ENCODE peak calls at places on chromosomes 7 and 10, in four cellular contexts. One of them, this sample, is unnamed.

GRCh38 chr10:13936826-13937225 is 350.1 kb downstream of the PRPF18 start:
- DNase-seq in mammary epithelial cell: no peak
- DNase-seq in neural progenitor cell: no peak
- DNase-seq in IMR-90: no peak
- DNase-seq in this sample: no peak

GRCh38 chr7:93055543-93056107 is 62.2 kb downstream of the SAMD9 start:
- DNase-seq in mammary epithelial cell: peak; percentile 24
- DNase-seq in IMR-90: peak; percentile 62
- DNase-seq in neural progenitor cell: peak; percentile 62
- DNase-seq in this sample: no peak

GRCh38 chr7:149476791-149477190 is 15.9 kb upstream of the ZNF777 start:
- DNase-seq in neural progenitor cell: no peak
- DNase-seq in mammary epithelial cell: no peak
- DNase-seq in IMR-90: no peak
- DNase-seq in this sample: no peak

GRCh38 chr10:32939296-32940111 is 18.5 kb downstream of the ITGB1 start:
- DNase-seq in mammary epithelial cell: peak; percentile 34
- DNase-seq in IMR-90: no peak
- DNase-seq in neural progenitor cell: no peak
- DNase-seq in this sample: no peak

GRCh38 chr7:91564101-91564500 is 299.9 kb downstream of the FZD1 start:
- DNase-seq in IMR-90: no peak
- DNase-seq in mammary epithelial cell: no peak
- DNase-seq in neural progenitor cell: no peak
- DNase-seq in this sample: no peak

GRCh38 chr10:104638861-104639594 is 2.1 kb upstream of the SORCS3 start:
- DNase-seq in IMR-90: no peak
- DNase-seq in mammary epithelial cell: no peak
- DNase-seq in neural progenitor cell: peak; percentile 84
- DNase-seq in this sample: no peak

GRCh38 chr7:139989366-139990141 is 73.2 kb downstream of the PARP12 start:
- DNase-seq in IMR-90: no peak
- DNase-seq in neural progenitor cell: no peak
- DNase-seq in mammary epithelial cell: no peak
- DNase-seq in this sample: no peak

GRCh38 chr10:123573236-123574147 is 92.7 kb upstream of the GPR26 start:
- DNase-seq in mammary epithelial cell: peak; percentile 90
- DNase-seq in IMR-90: no peak
- DNase-seq in neural progenitor cell: peak; percentile 80
- DNase-seq in this sample: no peak

GRCh38 chr10:12847361-12847975 is 154.0 kb downstream of the CCDC3 start:
- DNase-seq in IMR-90: no peak
- DNase-seq in mammary epithelial cell: no peak
- DNase-seq in neural progenitor cell: peak; percentile 74
- DNase-seq in this sample: no peak

GRCh38 chr7:2956526-2957368 is 86.9 kb downstream of the CARD11 start:
- DNase-seq in IMR-90: peak; percentile 67
- DNase-seq in neural progenitor cell: no peak
- DNase-seq in mammary epithelial cell: peak; percentile 94
- DNase-seq in this sample: no peak

DNA sequence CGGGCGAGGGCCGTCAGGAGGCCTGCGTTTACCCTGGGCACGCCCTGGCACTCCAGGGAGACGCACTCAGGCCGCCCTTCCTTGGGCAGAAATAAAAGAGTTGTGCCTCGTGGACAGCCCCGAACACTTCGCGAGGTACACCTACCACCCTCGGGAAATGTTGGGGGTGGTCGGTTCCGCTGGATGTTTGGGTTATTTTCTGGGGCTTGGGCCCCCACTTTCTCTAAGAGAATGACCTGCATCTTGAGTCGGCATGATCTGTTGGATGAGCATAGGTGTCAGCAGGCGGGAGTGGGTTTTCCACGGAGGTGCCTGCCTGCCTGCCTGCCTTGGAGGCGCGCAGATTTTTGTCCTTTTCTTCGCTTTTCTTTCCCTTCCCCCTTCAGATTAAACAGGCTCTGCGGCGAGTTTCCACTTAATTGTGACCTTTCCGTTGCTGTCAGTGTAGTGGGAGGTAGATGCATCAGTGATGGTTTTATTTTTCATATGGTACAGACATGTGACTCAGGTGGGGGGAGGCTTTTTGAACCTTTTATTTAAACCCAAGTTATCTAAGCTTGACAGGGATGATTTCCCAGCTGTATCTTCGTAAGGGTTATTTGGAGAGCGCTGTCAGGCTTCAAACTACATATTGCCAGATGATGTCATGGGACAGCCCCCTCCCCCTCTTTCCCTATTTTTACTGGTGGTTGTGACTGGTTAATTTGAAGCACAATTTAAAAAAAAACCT is 659 bp downstream of the HECTD2 start:
- DNase-seq in mammary epithelial cell: no peak
- DNase-seq in neural progenitor cell: peak; percentile 17
- DNase-seq in IMR-90: peak; percentile 63
- DNase-seq in this sample: peak; percentile 68
- TF ChIP-seq CTCF in mammary epithelial cell: no peak
- TF ChIP-seq CTCF in neural progenitor cell: no peak
- TF ChIP-seq CTCF in IMR-90: no peak
- TF ChIP-seq CTCF in this sample: no peak

GRCh38 chr10:132585732-132586722 is 48.4 kb downstream of the INPP5A start:
- DNase-seq in mammary epithelial cell: no peak
- DNase-seq in neural progenitor cell: no peak
- DNase-seq in IMR-90: no peak
- DNase-seq in this sample: no peak
- H3K4me3 ChIP-seq in mammary epithelial cell: no peak overlapping the region
- H3K4me3 ChIP-seq in neural progenitor cell: no peak overlapping the region
- H3K4me3 ChIP-seq in IMR-90: no peak overlapping the region
- H3K4me3 ChIP-seq in this sample: no peak overlapping the region

DNA sequence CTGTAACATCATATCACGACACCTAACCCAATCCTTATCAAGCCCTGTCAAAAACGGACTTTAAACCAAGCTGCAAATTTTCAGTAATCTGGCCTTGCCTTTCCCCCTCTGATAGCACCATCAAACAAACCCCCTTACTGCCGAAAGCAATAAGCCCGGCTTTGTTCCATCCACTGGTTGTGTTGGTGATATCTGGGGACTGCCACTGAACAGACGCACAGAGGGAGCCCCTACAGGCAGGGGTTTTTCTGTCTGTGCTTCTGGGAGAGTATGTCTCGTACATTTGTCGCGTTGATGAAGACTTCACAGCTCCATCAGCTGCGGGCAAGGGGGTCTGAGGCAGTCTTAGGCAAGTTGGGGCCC is 550 bp upstream of the PLAU start:
- DNase-seq in mammary epithelial cell: peak; percentile 61
- DNase-seq in neural progenitor cell: peak; percentile 58
- DNase-seq in IMR-90: peak; percentile 43
- DNase-seq in this sample: no peak
- H3K4me1 ChIP-seq in mammary epithelial cell: peaks cover 80% of the 10 kb centered on the region
- H3K4me1 ChIP-seq in neural progenitor cell: peaks cover 12% of the 10 kb centered on the region
- H3K4me1 ChIP-seq in IMR-90: peaks cover 45% of the 10 kb centered on the region
- H3K4me1 ChIP-seq in this sample: peaks cover 35% of the 10 kb centered on the region

GRCh38 chr7:54529568-54529967 is 12.6 kb upstream of the VSTM2A start:
- DNase-seq in mammary epithelial cell: no peak
- DNase-seq in neural progenitor cell: no peak
- DNase-seq in IMR-90: no peak
- DNase-seq in this sample: no peak
- TF ChIP-seq CTCF in mammary epithelial cell: no peak
- TF ChIP-seq CTCF in neural progenitor cell: no peak
- TF ChIP-seq CTCF in IMR-90: no peak
- TF ChIP-seq CTCF in this sample: no peak